ENCODE peak calls at places on chromosome 16, in five cellular contexts. One of them, this sample, is unnamed.
A peak's percentile ranks its signal among the peaks of the same experiment; 100 is the strongest.

GRCh38 chr16:65989861-65990260 is 376.6 kb upstream of the CDH5 start:
- DNase-seq in heart right ventricle: no peak
- DNase-seq in pancreas: no peak
- DNase-seq in esophagus squamous epithelium: no peak
- DNase-seq in lower leg skin: no peak
- DNase-seq in this sample: no peak

GRCh38 chr16:74657873-74658642 is 8.6 kb downstream of the RFWD3 start:
- DNase-seq in heart right ventricle: no peak
- DNase-seq in pancreas: no peak
- DNase-seq in esophagus squamous epithelium: no peak
- DNase-seq in lower leg skin: no peak
- DNase-seq in this sample: no peak

GRCh38 chr16:64282181-64282580 is 839.7 kb downstream of the CDH11 start:
- DNase-seq in heart right ventricle: no peak
- DNase-seq in pancreas: no peak
- DNase-seq in esophagus squamous epithelium: no peak
- DNase-seq in lower leg skin: no peak
- DNase-seq in this sample: no peak

GRCh38 chr16:88315543-88316105 is 67.1 kb upstream of the ZNF469 start:
- DNase-seq in heart right ventricle: peak; percentile 31
- DNase-seq in pancreas: no peak
- DNase-seq in esophagus squamous epithelium: no peak
- DNase-seq in lower leg skin: no peak
- DNase-seq in this sample: no peak

GRCh38 chr16:75052481-75053211 is 53.8 kb downstream of the ZNRF1 start:
- DNase-seq in heart right ventricle: no peak
- DNase-seq in pancreas: no peak
- DNase-seq in esophagus squamous epithelium: no peak
- DNase-seq in lower leg skin: peak; percentile 46
- DNase-seq in this sample: no peak

GRCh38 chr16:82063456-82064082 is 28.5 kb downstream of the HSD17B2 start:
- DNase-seq in heart right ventricle: no peak
- DNase-seq in pancreas: no peak
- DNase-seq in esophagus squamous epithelium: no peak
- DNase-seq in lower leg skin: peak; percentile 54
- DNase-seq in this sample: no peak

GRCh38 chr16:58418601-58419000 is 26.3 kb downstream of the GINS3 start:
- DNase-seq in heart right ventricle: peak; percentile 76
- DNase-seq in pancreas: no peak
- DNase-seq in esophagus squamous epithelium: no peak
- DNase-seq in lower leg skin: no peak
- DNase-seq in this sample: no peak

GRCh38 chr16:77782694-77783093 is 5.7 kb upstream of the VAT1L start:
- DNase-seq in heart right ventricle: no peak
- DNase-seq in pancreas: no peak
- DNase-seq in esophagus squamous epithelium: no peak
- DNase-seq in lower leg skin: no peak
- DNase-seq in this sample: no peak

GRCh38 chr16:66662445-66663194 is 33.9 kb downstream of the CMTM4 start:
- DNase-seq in heart right ventricle: no peak
- DNase-seq in pancreas: no peak
- DNase-seq in esophagus squamous epithelium: no peak
- DNase-seq in lower leg skin: peak; percentile 64
- DNase-seq in this sample: peak; percentile 2

GRCh38 chr16:47727131-47727530 is 266.0 kb downstream of the PHKB start:
- DNase-seq in heart right ventricle: no peak
- DNase-seq in pancreas: no peak
- DNase-seq in esophagus squamous epithelium: no peak
- DNase-seq in lower leg skin: no peak
- DNase-seq in this sample: no peak

GRCh38 chr16:84833142-84833495 is 13.3 kb downstream of the CRISPLD2 start:
- DNase-seq in heart right ventricle: no peak
- DNase-seq in pancreas: peak; percentile 1
- DNase-seq in esophagus squamous epithelium: no peak
- DNase-seq in lower leg skin: no peak
- DNase-seq in this sample: no peak

GRCh38 chr16:59634951-59635350 is 900.8 kb upstream of the GOT2 start:
- DNase-seq in heart right ventricle: no peak
- DNase-seq in pancreas: no peak
- DNase-seq in esophagus squamous epithelium: no peak
- DNase-seq in lower leg skin: no peak
- DNase-seq in this sample: no peak

GRCh38 chr16:72635104-72635503 is 412.8 kb downstream of the ZFHX3 start:
- DNase-seq in heart right ventricle: no peak
- DNase-seq in pancreas: no peak
- DNase-seq in esophagus squamous epithelium: no peak
- DNase-seq in lower leg skin: no peak
- DNase-seq in this sample: no peak

GRCh38 chr16:57592591-57593003 is 35.8 kb upstream of the ADGRG1 start:
- DNase-seq in heart right ventricle: no peak
- DNase-seq in pancreas: no peak
- DNase-seq in esophagus squamous epithelium: no peak
- DNase-seq in lower leg skin: peak; percentile 87
- DNase-seq in this sample: no peak

GRCh38 chr16:81526199-81526598 is 81.6 kb downstream of the CMIP start:
- DNase-seq in heart right ventricle: no peak
- DNase-seq in pancreas: no peak
- DNase-seq in esophagus squamous epithelium: no peak
- DNase-seq in lower leg skin: no peak
- DNase-seq in this sample: no peak

GRCh38 chr16:54291107-54291980 is 4.8 kb upstream of the IRX3 start:
- DNase-seq in heart right ventricle: no peak
- DNase-seq in pancreas: no peak
- DNase-seq in esophagus squamous epithelium: no peak
- DNase-seq in lower leg skin: no peak
- DNase-seq in this sample: no peak

GRCh38 chr16:54288592-54289241 is 2.1 kb upstream of the IRX3 start:
- DNase-seq in heart right ventricle: no peak
- DNase-seq in pancreas: no peak
- DNase-seq in esophagus squamous epithelium: no peak
- DNase-seq in lower leg skin: no peak
- DNase-seq in this sample: no peak

GRCh38 chr16:54290203-54291106 is 3.9 kb upstream of the IRX3 start:
- DNase-seq in heart right ventricle: no peak
- DNase-seq in pancreas: no peak
- DNase-seq in esophagus squamous epithelium: no peak
- DNase-seq in lower leg skin: no peak
- DNase-seq in this sample: no peak

GRCh38 chr16:54289242-54290051 is 2.9 kb upstream of the IRX3 start:
- DNase-seq in heart right ventricle: no peak
- DNase-seq in pancreas: no peak
- DNase-seq in esophagus squamous epithelium: no peak
- DNase-seq in lower leg skin: no peak
- DNase-seq in this sample: no peak

GRCh38 chr16:54291981-54292487 is 5.4 kb upstream of the IRX3 start:
- DNase-seq in heart right ventricle: no peak
- DNase-seq in pancreas: no peak
- DNase-seq in esophagus squamous epithelium: no peak
- DNase-seq in lower leg skin: no peak
- DNase-seq in this sample: no peak
- H3K4me3 ChIP-seq in heart right ventricle: no peak overlapping the region
- H3K4me3 ChIP-seq in pancreas: no peak overlapping the region
- H3K4me3 ChIP-seq in esophagus squamous epithelium: no peak overlapping the region
- H3K4me3 ChIP-seq in lower leg skin: no peak overlapping the region
- H3K4me3 ChIP-seq in this sample: no peak overlapping the region

DNA sequence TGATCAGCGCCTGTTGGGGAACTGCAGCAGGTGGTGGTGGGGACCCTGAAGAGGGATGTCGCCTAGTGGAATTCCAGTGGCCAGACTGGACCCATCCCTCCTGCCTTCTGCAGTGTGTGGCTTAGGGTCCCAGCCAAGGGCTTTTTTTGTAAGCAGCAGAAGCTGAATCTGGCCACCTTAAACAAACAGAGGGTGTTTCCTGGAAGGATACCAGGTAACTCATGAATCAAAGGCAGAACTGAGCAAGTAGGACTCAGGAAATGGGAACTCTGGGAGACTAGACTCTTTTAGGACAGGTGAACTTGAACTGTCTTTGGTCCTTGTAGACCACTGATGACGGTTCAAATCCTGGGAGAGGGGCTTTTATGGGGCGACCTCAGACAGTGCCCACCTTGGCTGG is 124.0 kb downstream of the ABCC6 start:
- DNase-seq in heart right ventricle: no peak
- DNase-seq in pancreas: no peak
- DNase-seq in esophagus squamous epithelium: no peak
- DNase-seq in lower leg skin: no peak
- DNase-seq in this sample: no peak
- TF ChIP-seq CTCF in heart right ventricle: no peak
- TF ChIP-seq CTCF in pancreas: no peak
- TF ChIP-seq CTCF in esophagus squamous epithelium: no peak
- TF ChIP-seq CTCF in lower leg skin: no peak
- TF ChIP-seq CTCF in this sample: no peak

GRCh38 chr16:8864480-8864879 is 4.3 kb downstream of the CARHSP1 start:
- DNase-seq in heart right ventricle: no peak
- DNase-seq in pancreas: no peak
- DNase-seq in esophagus squamous epithelium: no peak
- DNase-seq in lower leg skin: no peak
- DNase-seq in this sample: no peak

GRCh38 chr16:8866118-8866883 is 2.5 kb downstream of the CARHSP1 start:
- DNase-seq in heart right ventricle: peak; percentile 63
- DNase-seq in pancreas: no peak
- DNase-seq in esophagus squamous epithelium: no peak
- DNase-seq in lower leg skin: peak; percentile 93
- DNase-seq in this sample: no peak

GRCh38 chr16:8863594-8864424 is 5.0 kb downstream of the CARHSP1 start:
- DNase-seq in heart right ventricle: no peak
- DNase-seq in pancreas: peak; percentile 87
- DNase-seq in esophagus squamous epithelium: no peak
- DNase-seq in lower leg skin: no peak
- DNase-seq in this sample: no peak

GRCh38 chr16:8866884-8867482 is 1.8 kb downstream of the CARHSP1 start:
- DNase-seq in heart right ventricle: no peak
- DNase-seq in pancreas: no peak
- DNase-seq in esophagus squamous epithelium: no peak
- DNase-seq in lower leg skin: no peak
- DNase-seq in this sample: no peak

DNA sequence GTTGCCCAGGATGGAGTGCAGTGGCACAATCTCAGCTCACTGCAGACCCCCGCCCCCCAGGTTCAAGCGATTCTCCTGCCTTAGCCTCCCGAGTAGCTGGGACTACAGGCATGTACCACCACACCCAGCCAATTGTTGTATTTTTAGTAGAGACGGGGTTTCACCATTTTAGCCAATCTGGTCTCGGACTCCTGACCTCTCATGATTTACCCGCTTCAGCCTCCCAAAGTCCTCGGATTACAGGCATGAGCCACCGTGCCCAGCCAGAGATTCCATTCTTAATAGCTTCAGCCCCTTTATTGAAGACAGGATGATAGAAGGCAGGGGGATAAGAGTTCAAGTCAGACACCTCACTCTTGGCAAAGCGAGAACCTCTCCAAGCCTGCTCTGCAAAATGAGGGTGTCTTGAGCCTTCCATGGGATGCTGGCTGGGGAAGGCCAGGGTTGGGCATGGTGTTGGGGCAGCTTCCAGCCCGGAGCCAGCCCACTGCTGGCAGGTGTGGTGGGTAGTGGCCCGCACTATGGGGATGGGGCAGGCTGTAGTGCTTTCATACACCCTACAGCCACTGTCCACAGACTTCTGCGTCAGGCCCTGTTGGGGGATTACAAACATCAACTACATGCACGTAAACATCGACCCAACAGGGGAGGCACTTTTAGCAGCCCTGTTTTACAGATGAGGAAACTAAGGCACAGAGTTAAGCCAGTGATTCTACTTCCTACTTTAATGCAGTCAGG is 3.5 kb downstream of the CARHSP1 start:
- DNase-seq in heart right ventricle: no peak
- DNase-seq in pancreas: no peak
- DNase-seq in esophagus squamous epithelium: no peak
- DNase-seq in lower leg skin: no peak
- DNase-seq in this sample: no peak
- H3K4me3 ChIP-seq in heart right ventricle: no peak overlapping the region
- H3K4me3 ChIP-seq in pancreas: no peak overlapping the region
- H3K4me3 ChIP-seq in esophagus squamous epithelium: no peak overlapping the region
- H3K4me3 ChIP-seq in lower leg skin: no peak overlapping the region
- H3K4me3 ChIP-seq in this sample: no peak overlapping the region

GRCh38 chr16:27678955-27679354 is 129.0 kb downstream of the KATNIP start:
- DNase-seq in heart right ventricle: no peak
- DNase-seq in pancreas: no peak
- DNase-seq in esophagus squamous epithelium: no peak
- DNase-seq in lower leg skin: no peak
- DNase-seq in this sample: no peak
- TF ChIP-seq CTCF in heart right ventricle: no peak
- TF ChIP-seq CTCF in pancreas: no peak
- TF ChIP-seq CTCF in esophagus squamous epithelium: no peak
- TF ChIP-seq CTCF in lower leg skin: no peak
- TF ChIP-seq CTCF in this sample: no peak

DNA sequence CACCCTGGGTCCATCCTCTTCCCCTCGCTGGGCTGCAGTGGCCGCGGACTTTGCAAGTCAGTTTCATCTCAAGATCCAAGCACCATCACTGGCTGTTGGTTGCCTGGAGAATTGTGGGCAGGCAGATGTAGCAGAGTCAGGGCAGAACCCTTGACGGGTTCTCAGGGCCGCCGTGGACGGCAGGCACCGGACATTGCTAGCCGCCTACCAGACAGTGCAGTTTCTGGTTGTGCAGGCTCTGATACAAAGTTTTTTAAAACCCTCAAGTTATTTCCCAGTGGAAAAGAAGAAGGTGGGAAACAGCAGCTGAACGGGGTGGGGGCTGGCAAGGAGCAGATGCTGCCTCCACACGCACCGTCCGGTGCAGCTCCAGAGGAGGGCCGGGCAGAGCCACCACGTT is 3.4 kb downstream of the MAPK8IP3 start:
- DNase-seq in heart right ventricle: no peak
- DNase-seq in pancreas: no peak
- DNase-seq in esophagus squamous epithelium: no peak
- DNase-seq in lower leg skin: no peak
- DNase-seq in this sample: no peak
- H3K4me3 ChIP-seq in heart right ventricle: no peak overlapping the region
- H3K4me3 ChIP-seq in pancreas: no peak overlapping the region
- H3K4me3 ChIP-seq in esophagus squamous epithelium: no peak overlapping the region
- H3K4me3 ChIP-seq in lower leg skin: no peak overlapping the region
- H3K4me3 ChIP-seq in this sample: no peak overlapping the region

DNA sequence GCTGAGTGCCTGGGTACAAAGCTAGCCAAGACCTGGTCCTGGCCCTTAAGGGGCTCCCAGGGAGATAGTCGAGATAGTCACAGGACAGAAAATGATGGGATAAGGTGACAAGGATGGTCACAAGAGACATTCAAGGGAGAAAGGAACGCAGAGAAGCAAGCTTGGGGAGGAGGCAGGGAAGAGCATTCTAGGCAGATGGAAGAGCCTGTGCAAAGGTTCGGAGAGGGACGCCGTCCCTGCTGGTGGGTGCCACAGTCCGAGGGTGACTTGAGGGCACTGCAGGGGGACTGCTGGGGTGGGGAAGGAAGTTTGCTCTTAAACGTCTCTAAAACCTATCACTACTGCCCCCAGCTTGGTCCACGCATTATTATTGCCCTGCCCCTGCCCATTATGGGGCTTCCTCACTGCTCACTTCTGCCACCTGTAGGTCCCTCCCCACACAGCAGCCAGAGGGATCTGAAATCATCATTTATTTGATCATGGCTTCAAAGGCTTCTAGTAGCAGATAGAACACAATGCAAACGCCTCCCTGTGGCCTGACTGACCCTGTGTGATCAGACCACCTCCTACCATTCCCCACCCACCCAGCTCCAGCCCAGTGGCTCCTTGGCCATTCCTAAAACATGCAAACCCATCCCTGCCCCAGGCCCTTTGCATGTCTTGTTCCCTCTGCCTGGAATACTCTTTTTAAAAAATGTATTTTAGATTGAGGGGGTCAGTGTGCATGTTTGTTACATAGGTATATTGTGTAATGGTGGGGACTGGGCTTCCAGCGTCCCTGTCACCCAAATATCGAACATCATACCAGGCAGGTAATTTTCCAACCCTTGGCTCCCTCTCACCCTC is 60.3 kb downstream of the RMI2 start:
- DNase-seq in heart right ventricle: no peak
- DNase-seq in pancreas: no peak
- DNase-seq in esophagus squamous epithelium: no peak
- DNase-seq in lower leg skin: no peak
- DNase-seq in this sample: no peak
- TF ChIP-seq CTCF in heart right ventricle: peak; percentile 59
- TF ChIP-seq CTCF in pancreas: peak; percentile 32
- TF ChIP-seq CTCF in esophagus squamous epithelium: peak; percentile 49
- TF ChIP-seq CTCF in lower leg skin: no peak
- TF ChIP-seq CTCF in this sample: peak; percentile 80

This sample was measured in GM12864.